ENCODE peak calls at places on chromosomes 1 and 21, in five cellular contexts. P is T-helper 1 cell, R is Peyer's patch, L is EH, X is AG08395. S is an unnamed sample.

GRCh38 chr1:31762726-31763670 is 1.1 kb downstream of the ADGRB2 start:
- DNase-seq in X (peak; percentile 71), P (peak; percentile 54), L (peak; percentile 67), R (peak; percentile 69), S (peak; percentile 74)

GRCh38 chr1:160209656-160210046 is 4.5 kb downstream of the PEA15 start:
- DNase-seq in R (no peak), X (no peak), L (peak; percentile 15), P (no peak), S (no peak)

GRCh38 chr1:29356663-29357062 is 120.3 kb downstream of the PTPRU start:
- DNase-seq in L (no peak), P (no peak), R (no peak), X (no peak), S (no peak)

GRCh38 chr21:14403681-14404318 is 20.9 kb upstream of the HSPA13 start:
- DNase-seq in X (peak; percentile 19), R (no peak), P (no peak), L (peak; percentile 40), S (no peak)

GRCh38 chr1:172390620-172391491 is 29.6 kb upstream of the C1orf105 start:
- DNase-seq in R (peak; percentile 70), X (peak; percentile 68), L (peak; percentile 64), P (no peak), S (no peak)

GRCh38 chr1:200334661-200335256 is 75.1 kb downstream of the ZNF281 start:
- DNase-seq in R (no peak), L (no peak), P (no peak), X (no peak), S (no peak)

GRCh38 chr1:245260116-245260882 is 105.5 kb downstream of the KIF26B start:
- DNase-seq in P (no peak), R (no peak), X (no peak), L (no peak), S (no peak)

GRCh38 chr1:25701030-25701785 is 84.6 kb downstream of the MAN1C1 start:
- DNase-seq in R (no peak), X (no peak), L (no peak), P (no peak), S (no peak)

GRCh38 chr1:226029093-226029496 is 30.0 kb upstream of the SDE2 start:
- DNase-seq in P (no peak), X (no peak), L (no peak), R (peak; percentile 73), S (peak; percentile 59)

GRCh38 chr1:169487561-169487960 is 1.8 kb upstream of the SLC19A2 start:
- DNase-seq in X (no peak), L (no peak), R (no peak), P (no peak), S (no peak)

GRCh38 chr1:188022661-188023060 is 1193.9 kb downstream of the PLA2G4A start:
- DNase-seq in P (no peak), R (no peak), L (peak; percentile 20), X (no peak), S (no peak)

GRCh38 chr1:85451236-85451830 is 13.6 kb downstream of the DDAH1 start:
- DNase-seq in R (no peak), L (no peak), P (no peak), X (no peak), S (no peak)

GRCh38 chr1:242826706-242827336 is 302.3 kb upstream of the PLD5 start:
- DNase-seq in P (no peak), L (no peak), R (no peak), X (peak; percentile 7), S (no peak)

GRCh38 chr1:26277719-26278118 is 2.2 kb upstream of the SH3BGRL3 start:
- DNase-seq in R (no peak), P (no peak), X (no peak), L (no peak), S (no peak)

GRCh38 chr1:40592107-40592773 is 60.8 kb downstream of the ZNF684 start:
- DNase-seq in R (no peak), L (peak; percentile 47), X (no peak), P (no peak), S (no peak)

GRCh38 chr1:15680614-15681345 is 3.3 kb upstream of the PLEKHM2 start:
- DNase-seq in P (no peak), X (peak; percentile 89), L (peak; percentile 95), R (no peak), S (no peak)

GRCh38 chr1:228095938-228096337 is 7.2 kb downstream of the C1orf35 start:
- DNase-seq in L (no peak), X (no peak), R (no peak), P (no peak), S (no peak)

GRCh38 chr1:202835548-202836072 is 24.9 kb downstream of the PCAT6 start:
- DNase-seq in L (no peak), P (no peak), R (peak; percentile 34), X (no peak), S (no peak)

GRCh38 chr1:97094257-97094972 is 372.8 kb downstream of the PTBP2 start:
- DNase-seq in X (peak; percentile 70), R (no peak), P (no peak), L (peak; percentile 94), S (no peak)

GRCh38 chr21:18155508-18156193 is 89.0 kb upstream of the CHODL start:
- DNase-seq in L (no peak), P (no peak), X (no peak), R (no peak), S (no peak)

GRCh38 chr21:36747815-36748381 is 49.0 kb downstream of the SIM2 start:
- DNase-seq in R (no peak), L (peak; percentile 45), P (no peak), X (peak; percentile 62), S (peak; percentile 65)

GRCh38 chr1:116508984-116509980 is 61.5 kb downstream of the CD58 start:
- DNase-seq in R (no peak), L (peak; percentile 94), P (no peak), X (peak; percentile 77), S (no peak)

GRCh38 chr1:228464487-228464983 is 22.6 kb upstream of the RNF187 start:
- DNase-seq in R (peak; percentile 85), L (peak; percentile 88), X (peak; percentile 92), P (peak; percentile 76), S (no peak)

GRCh38 chr21:42193131-42193671 is 25.7 kb upstream of the ABCG1 start:
- DNase-seq in L (no peak), P (no peak), X (no peak), R (no peak), S (no peak)

GRCh38 chr1:159068877-159069276 is 7.7 kb downstream of the AIM2 start:
- DNase-seq in X (no peak), L (peak; percentile 52), R (no peak), P (no peak), S (no peak)

GRCh38 chr1:161073474-161074121 is 3.9 kb upstream of the ARHGAP30 start:
- DNase-seq in R (no peak), P (no peak), X (no peak), L (no peak), S (no peak)

GRCh38 chr21:45157932-45158331 is 83.6 kb downstream of the ADARB1 start:
- DNase-seq in R (no peak), P (no peak), X (no peak), L (no peak), S (no peak)

GRCh38 chr1:45381243-45381642 is 41.0 kb upstream of the MUTYH start:
- DNase-seq in X (no peak), P (no peak), R (no peak), L (no peak), S (no peak)

GRCh38 chr1:6090288-6090687 is 44.6 kb downstream of the KCNAB2 start:
- DNase-seq in L (no peak), P (no peak), X (no peak), R (no peak), S (no peak)

GRCh38 chr1:171434717-171435346 is 50.5 kb upstream of the PRRC2C start:
- DNase-seq in X (peak; percentile 10), R (no peak), L (peak; percentile 90), P (no peak), S (no peak)